ENCODE peak calls at places on chromosomes 2 and 18, in four cellular contexts. N is HL-60, Q is GM23248, C is spleen. E is an unnamed sample. For H3K27me3, the result is how much of the 10 kb centered on the place peaks cover.

GRCh38 chr2:188346059-188346458 is 54.4 kb downstream of the GULP1 start:
- DNase-seq in N (no peak), Q (no peak), C (no peak), E (no peak)

GRCh38 chr2:58967736-58968135 is 726.6 kb upstream of the FANCL start:
- DNase-seq in N (no peak), Q (peak), C (no peak), E (peak)

GRCh38 chr2:220277445-220277960 is 650.1 kb downstream of the SLC4A3 start:
- DNase-seq in N (no peak), Q (peak), C (no peak), E (peak)

GRCh38 chr2:33598472-33599174 is 476 bp downstream of the FAM98A start:
- DNase-seq in N (peak), Q (peak), C (peak), E (peak)

GRCh38 chr2:154836622-154837021 is 138.1 kb downstream of the KCNJ3 start:
- DNase-seq in N (no peak), Q (no peak), C (no peak), E (no peak)

GRCh38 chr2:201643216-201643651 is at the start of gene TMEM237:
- DNase-seq in N (no peak), Q (peak), C (peak), E (no peak)

GRCh38 chr2:30691091-30691947 is 115.9 kb downstream of the CAPN13 start:
- DNase-seq in N (no peak), Q (no peak), C (no peak), E (no peak)

GRCh38 chr2:81481242-81481993 is 1176.9 kb upstream of the LRRTM1 start:
- DNase-seq in N (no peak), Q (no peak), C (peak), E (no peak)

GRCh38 chr2:176155341-176156044 is 1.6 kb upstream of the HOXD3 start:
- DNase-seq in N (no peak), Q (no peak), C (no peak), E (no peak)
- H3K27me3 ChIP-seq in N (half or more), Q (under half), C (half or more), E (half or more)

GRCh38 chr2:38748857-38749804 is 2.0 kb downstream of the SRSF7 start:
- DNase-seq in N (no peak), Q (peak), C (no peak), E (no peak)

GRCh38 chr2:38750011-38750792 is 959 bp downstream of the SRSF7 start:
- DNase-seq in N (no peak), Q (peak), C (peak), E (no peak)

GRCh38 chr2:38747007-38747424 is 4.1 kb downstream of the SRSF7 start:
- DNase-seq in N (no peak), Q (no peak), C (no peak), E (no peak)

GRCh38 chr2:38747819-38748218 is 3.3 kb downstream of the SRSF7 start:
- DNase-seq in N (no peak), Q (no peak), C (no peak), E (no peak)

GRCh38 chr2:38748391-38748790 is 2.8 kb downstream of the SRSF7 start:
- DNase-seq in N (no peak), Q (no peak), C (no peak), E (no peak)
- H3K4me3 ChIP-seq in N (no peak), Q (no peak), C (no peak), E (no peak)

DNA sequence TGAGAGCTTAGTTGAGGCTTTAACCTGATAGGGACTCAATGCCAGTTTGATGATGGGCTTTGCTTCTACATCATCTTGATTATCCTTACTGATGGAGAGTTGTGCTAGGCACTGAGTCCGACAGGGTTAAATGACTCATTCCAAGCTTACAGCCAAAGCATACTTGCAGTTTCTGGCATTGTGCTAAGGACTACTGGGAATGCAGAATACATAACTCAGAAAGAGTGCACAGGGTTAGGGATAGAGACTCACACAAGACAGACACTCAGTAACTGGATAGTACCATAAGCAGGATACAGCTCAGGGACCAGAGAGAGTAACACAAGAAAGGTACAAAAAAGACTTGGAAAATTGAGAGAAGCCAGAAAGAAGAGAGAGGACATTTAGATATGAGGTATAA is 94.1 kb upstream of the SLC14A2 start:
- DNase-seq in N (no peak), Q (peak), C (no peak), E (peak)
- H3K27ac ChIP-seq in N (no peak), Q (peak), C (peak), E (peak)

DNA sequence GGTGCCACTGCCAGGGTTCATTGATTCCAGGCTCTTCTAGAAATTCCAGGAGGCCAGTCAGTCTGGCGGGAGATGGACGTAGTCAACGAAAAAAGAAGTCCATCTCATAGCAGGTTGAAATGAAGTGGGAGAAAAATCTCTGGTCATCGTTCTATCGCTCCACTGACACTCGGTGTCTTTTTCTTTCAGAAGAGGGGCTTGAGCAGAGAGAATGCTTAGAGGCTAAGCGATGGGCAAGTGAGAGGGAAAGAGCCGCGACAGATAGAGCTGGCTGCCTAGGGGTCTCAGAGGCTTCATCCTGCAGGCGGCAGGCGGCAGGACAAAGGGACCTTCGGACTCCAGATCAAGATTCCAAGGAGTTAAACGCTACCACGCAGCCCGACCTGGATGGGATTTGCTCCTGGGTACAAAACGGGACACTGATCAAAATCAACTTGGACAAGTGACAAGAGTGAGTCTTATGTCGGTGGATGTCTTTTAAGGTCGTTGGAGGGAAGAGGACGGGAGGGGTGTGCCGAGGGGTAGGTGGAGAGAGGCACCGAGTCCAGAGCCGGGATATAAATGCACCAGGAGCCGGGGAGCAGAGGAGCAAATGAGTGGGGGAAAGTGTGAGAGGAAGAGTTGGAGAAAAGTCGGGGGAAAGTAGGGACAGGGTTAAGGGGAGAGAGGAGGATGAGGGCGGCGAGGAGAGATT is 672 bp upstream of the TMEM178A start:
- DNase-seq in N (no peak), Q (no peak), C (no peak), E (no peak)
- H3K27me3 ChIP-seq in N (under half), Q (half or more), C (under half), E (under half)

E was measured in brain microvascular endothelial cell.